ENCODE peak calls at places on chromosome 20, in seven cellular contexts. G, L, B, F, W, R and X are unnamed samples.

GRCh38 chr20:40654876-40655275 is 34.2 kb downstream of the MAFB start:
- DNase-seq in G (peak), L (no peak), B (no peak), F (no peak), W (peak), R (peak), X (peak)

GRCh38 chr20:35293303-35294292 is 1.4 kb upstream of the FAM83C start:
- DNase-seq in G (no peak), L (no peak), B (no peak), F (no peak), W (no peak), R (no peak), X (no peak)

GRCh38 chr20:57560554-57561355 is at the start of gene PCK1:
- DNase-seq in G (no peak), L (peak), B (no peak), F (no peak), W (no peak), R (peak), X (no peak)

GRCh38 chr20:2800590-2801458 is at the start of gene CPXM1:
- DNase-seq in G (no peak), L (no peak), B (peak), F (no peak), W (no peak), R (peak), X (no peak)

GRCh38 chr20:4341804-4342560 is 326.6 kb upstream of the RNF24 start:
- DNase-seq in G (no peak), L (peak), B (no peak), F (peak), W (peak), R (peak), X (no peak)

GRCh38 chr20:38260378-38261053 is at the start of gene KIAA1755:
- DNase-seq in G (peak), L (no peak), B (no peak), F (no peak), W (no peak), R (peak), X (peak)

GRCh38 chr20:61753196-61753942 is 312.3 kb downstream of the TAF4 start:
- DNase-seq in G (no peak), L (no peak), B (no peak), F (peak), W (peak), R (peak), X (no peak)

GRCh38 chr20:62995898-62996595 is 10.7 kb downstream of the BHLHE23 start:
- DNase-seq in G (no peak), L (no peak), B (no peak), F (no peak), W (no peak), R (no peak), X (no peak)

GRCh38 chr20:62069741-62070216 is 4.1 kb upstream of the TAF4 start:
- DNase-seq in G (no peak), L (peak), B (no peak), F (no peak), W (no peak), R (peak), X (no peak)

GRCh38 chr20:63754008-63754407 is 14.4 kb downstream of the SLC2A4RG start:
- DNase-seq in G (no peak), L (no peak), B (no peak), F (no peak), W (no peak), R (no peak), X (no peak)

GRCh38 chr20:45066372-45066771 is 34.6 kb downstream of the KCNS1 start:
- DNase-seq in G (no peak), L (no peak), B (no peak), F (no peak), W (no peak), R (no peak), X (no peak)

GRCh38 chr20:63518351-63518861 is 2.2 kb upstream of the PPDPF start:
- DNase-seq in G (no peak), L (no peak), B (no peak), F (no peak), W (no peak), R (no peak), X (no peak)

GRCh38 chr20:39269031-39269461 is 306.9 kb downstream of the DHX35 start:
- DNase-seq in G (peak), L (peak), B (peak), F (peak), W (peak), R (peak), X (peak)

GRCh38 chr20:34190679-34191090 is 50.5 kb upstream of the ASIP start:
- DNase-seq in G (peak), L (peak), B (peak), F (peak), W (peak), R (peak), X (peak)

GRCh38 chr20:43102394-43102793 is 87.3 kb downstream of the PTPRT start:
- DNase-seq in G (no peak), L (no peak), B (peak), F (no peak), W (no peak), R (no peak), X (no peak)

GRCh38 chr20:38883081-38883980 is 42.9 kb upstream of the FAM83D start:
- DNase-seq in G (peak), L (no peak), B (no peak), F (no peak), W (no peak), R (peak), X (peak)